ENCODE peak calls at places on chromosomes 11 and 22, in ten cellular contexts. One of them, this sample, is unnamed.
A peak's percentile ranks its signal among the peaks of the same experiment; 100 is the strongest.

GRCh38 chr11:34192481-34193401 is 87.3 kb downstream of the NAT10 start:
- DNase-seq in RWPE2: peak; percentile 79
- DNase-seq in CD8-positive, alpha-beta T cell: no peak
- DNase-seq in IMR-90: peak; percentile 93
- DNase-seq in neural progenitor cell: peak; percentile 13
- DNase-seq in stomach: peak; percentile 45
- DNase-seq in A549: peak; percentile 52
- DNase-seq in endothelial cell: no peak
- DNase-seq in osteoblast: peak; percentile 99
- DNase-seq in CD4-positive, alpha-beta T cell: no peak
- DNase-seq in this sample: peak; percentile 90

GRCh38 chr22:25404556-25404922 is 159.9 kb upstream of the GRK3 start:
- DNase-seq in CD8-positive, alpha-beta T cell: no peak
- DNase-seq in RWPE2: no peak
- DNase-seq in endothelial cell: peak; percentile 48
- DNase-seq in CD4-positive, alpha-beta T cell: no peak
- DNase-seq in osteoblast: no peak
- DNase-seq in IMR-90: no peak
- DNase-seq in neural progenitor cell: peak; percentile 45
- DNase-seq in stomach: no peak
- DNase-seq in A549: no peak
- DNase-seq in this sample: no peak

GRCh38 chr11:7826316-7826715 is 29.6 kb upstream of the OR5P2 start:
- DNase-seq in neural progenitor cell: no peak
- DNase-seq in CD8-positive, alpha-beta T cell: no peak
- DNase-seq in IMR-90: no peak
- DNase-seq in A549: no peak
- DNase-seq in stomach: no peak
- DNase-seq in CD4-positive, alpha-beta T cell: no peak
- DNase-seq in RWPE2: no peak
- DNase-seq in endothelial cell: no peak
- DNase-seq in osteoblast: peak; percentile 17
- DNase-seq in this sample: no peak

GRCh38 chr11:2432628-2433071 is 11.7 kb downstream of the TRPM5 start:
- DNase-seq in stomach: no peak
- DNase-seq in A549: no peak
- DNase-seq in CD4-positive, alpha-beta T cell: no peak
- DNase-seq in RWPE2: peak; percentile 49
- DNase-seq in endothelial cell: no peak
- DNase-seq in CD8-positive, alpha-beta T cell: no peak
- DNase-seq in osteoblast: peak; percentile 69
- DNase-seq in neural progenitor cell: no peak
- DNase-seq in IMR-90: no peak
- DNase-seq in this sample: no peak

GRCh38 chr22:43018615-43019014 is 3.7 kb upstream of the PACSIN2 start:
- DNase-seq in stomach: no peak
- DNase-seq in osteoblast: peak; percentile 21
- DNase-seq in RWPE2: no peak
- DNase-seq in endothelial cell: no peak
- DNase-seq in CD8-positive, alpha-beta T cell: no peak
- DNase-seq in neural progenitor cell: no peak
- DNase-seq in CD4-positive, alpha-beta T cell: no peak
- DNase-seq in IMR-90: no peak
- DNase-seq in A549: no peak
- DNase-seq in this sample: no peak

GRCh38 chr11:27471067-27471587 is 1.5 kb downstream of the LGR4 start:
- DNase-seq in neural progenitor cell: peak; percentile 26
- DNase-seq in CD4-positive, alpha-beta T cell: no peak
- DNase-seq in endothelial cell: peak; percentile 9
- DNase-seq in stomach: no peak
- DNase-seq in CD8-positive, alpha-beta T cell: no peak
- DNase-seq in osteoblast: no peak
- DNase-seq in IMR-90: no peak
- DNase-seq in RWPE2: no peak
- DNase-seq in A549: peak; percentile 41
- DNase-seq in this sample: no peak

GRCh38 chr22:35705141-35705540 is 12.5 kb upstream of the APOL5 start:
- DNase-seq in A549: no peak
- DNase-seq in RWPE2: no peak
- DNase-seq in CD8-positive, alpha-beta T cell: no peak
- DNase-seq in stomach: no peak
- DNase-seq in IMR-90: peak; percentile 95
- DNase-seq in endothelial cell: no peak
- DNase-seq in neural progenitor cell: no peak
- DNase-seq in osteoblast: peak; percentile 96
- DNase-seq in CD4-positive, alpha-beta T cell: no peak
- DNase-seq in this sample: peak; percentile 49

GRCh38 chr11:85316967-85317366 is 310.2 kb downstream of the DLG2 start:
- DNase-seq in neural progenitor cell: no peak
- DNase-seq in CD4-positive, alpha-beta T cell: no peak
- DNase-seq in endothelial cell: no peak
- DNase-seq in RWPE2: no peak
- DNase-seq in stomach: no peak
- DNase-seq in CD8-positive, alpha-beta T cell: no peak
- DNase-seq in A549: peak; percentile 85
- DNase-seq in osteoblast: no peak
- DNase-seq in IMR-90: no peak
- DNase-seq in this sample: no peak

GRCh38 chr11:7512525-7513209 is 1.1 kb upstream of the PPFIBP2 start:
- DNase-seq in CD4-positive, alpha-beta T cell: no peak
- DNase-seq in neural progenitor cell: no peak
- DNase-seq in stomach: peak; percentile 79
- DNase-seq in A549: no peak
- DNase-seq in osteoblast: peak; percentile 91
- DNase-seq in RWPE2: no peak
- DNase-seq in IMR-90: no peak
- DNase-seq in endothelial cell: peak; percentile 14
- DNase-seq in CD8-positive, alpha-beta T cell: peak; percentile 23
- DNase-seq in this sample: peak; percentile 48

DNA sequence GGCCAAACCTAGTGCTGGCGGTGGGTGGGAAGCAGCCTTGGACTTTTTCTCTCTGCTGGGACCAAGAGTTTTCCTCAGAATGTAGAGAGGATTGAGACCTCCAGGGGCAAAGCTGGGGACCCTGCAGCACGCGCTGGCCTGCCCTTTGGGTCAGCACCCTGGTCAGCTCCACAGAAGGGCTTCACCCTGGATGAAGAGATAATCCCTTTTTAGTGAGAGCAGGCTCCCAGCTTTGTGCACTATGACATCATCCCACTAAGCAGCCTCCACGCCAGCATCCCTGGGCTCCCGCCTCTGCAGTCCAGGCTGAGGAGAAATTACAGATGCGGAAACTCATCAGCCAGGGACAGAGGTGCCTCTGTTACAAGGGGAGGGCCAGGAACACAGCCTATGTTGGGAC is 23.5 kb downstream of the DRICH1 start:
- DNase-seq in osteoblast: peak; percentile 89
- DNase-seq in stomach: no peak
- DNase-seq in RWPE2: no peak
- DNase-seq in endothelial cell: peak; percentile 64
- DNase-seq in IMR-90: peak; percentile 39
- DNase-seq in A549: no peak
- DNase-seq in CD4-positive, alpha-beta T cell: no peak
- DNase-seq in neural progenitor cell: peak; percentile 88
- DNase-seq in CD8-positive, alpha-beta T cell: no peak
- DNase-seq in this sample: no peak
- TF ChIP-seq CTCF in osteoblast: no peak
- TF ChIP-seq CTCF in stomach: no peak
- TF ChIP-seq CTCF in RWPE2: no peak
- TF ChIP-seq CTCF in endothelial cell: no peak
- TF ChIP-seq CTCF in IMR-90: no peak
- TF ChIP-seq CTCF in A549: no peak
- TF ChIP-seq CTCF in CD4-positive, alpha-beta T cell: no peak
- TF ChIP-seq CTCF in neural progenitor cell: no peak
- TF ChIP-seq CTCF in CD8-positive, alpha-beta T cell: no peak
- TF ChIP-seq CTCF in this sample: no peak

DNA sequence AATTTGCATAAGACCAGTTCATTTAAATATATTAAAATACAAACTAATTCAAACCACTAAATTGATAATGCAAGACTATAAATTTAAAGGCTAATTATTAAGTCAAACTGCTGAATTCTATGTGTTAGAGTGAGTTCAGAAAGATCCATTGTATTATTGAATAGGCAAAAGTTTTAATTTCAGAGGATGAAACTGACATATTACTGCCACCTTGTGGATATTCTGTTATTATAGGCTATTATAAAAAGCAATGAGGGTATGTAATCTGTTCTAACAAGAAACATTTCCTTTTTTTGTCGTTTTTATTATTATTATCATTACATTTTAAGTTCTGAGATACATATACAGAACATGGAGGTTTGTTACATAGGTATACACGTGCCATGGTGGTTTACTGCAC is 20.9 kb upstream of the NAALAD2 start:
- DNase-seq in CD4-positive, alpha-beta T cell: no peak
- DNase-seq in neural progenitor cell: no peak
- DNase-seq in RWPE2: no peak
- DNase-seq in stomach: no peak
- DNase-seq in A549: no peak
- DNase-seq in endothelial cell: no peak
- DNase-seq in IMR-90: no peak
- DNase-seq in CD8-positive, alpha-beta T cell: no peak
- DNase-seq in osteoblast: no peak
- DNase-seq in this sample: no peak
- TF ChIP-seq CTCF in CD4-positive, alpha-beta T cell: no peak
- TF ChIP-seq CTCF in neural progenitor cell: peak; percentile 63
- TF ChIP-seq CTCF in RWPE2: peak; percentile 52
- TF ChIP-seq CTCF in stomach: peak; percentile 20
- TF ChIP-seq CTCF in A549: peak; percentile 40
- TF ChIP-seq CTCF in endothelial cell: peak; percentile 70
- TF ChIP-seq CTCF in IMR-90: peak; percentile 38
- TF ChIP-seq CTCF in CD8-positive, alpha-beta T cell: peak; percentile 26
- TF ChIP-seq CTCF in osteoblast: peak; percentile 33
- TF ChIP-seq CTCF in this sample: peak; percentile 20

DNA sequence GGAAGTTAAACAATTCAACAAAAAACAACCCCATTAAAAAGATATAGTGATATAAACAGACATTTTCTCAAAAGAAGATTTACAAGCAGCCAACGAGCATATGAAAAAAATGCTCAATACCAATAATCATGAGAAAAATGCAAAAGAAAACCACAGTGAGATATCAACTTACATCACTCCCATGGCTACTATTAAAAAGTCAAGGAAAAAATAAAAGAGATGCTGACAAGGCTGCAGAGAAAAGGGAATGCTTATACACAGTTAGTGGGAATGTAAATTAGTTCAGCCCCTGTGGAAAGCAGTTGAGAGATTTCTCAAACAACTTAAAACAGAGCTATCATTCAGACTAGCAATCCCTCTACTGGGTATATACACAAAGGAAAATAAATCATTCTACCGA is 97.1 kb upstream of the CARD18 start:
- DNase-seq in neural progenitor cell: no peak
- DNase-seq in A549: no peak
- DNase-seq in CD4-positive, alpha-beta T cell: no peak
- DNase-seq in IMR-90: peak; percentile 84
- DNase-seq in stomach: no peak
- DNase-seq in CD8-positive, alpha-beta T cell: no peak
- DNase-seq in endothelial cell: no peak
- DNase-seq in RWPE2: no peak
- DNase-seq in osteoblast: no peak
- DNase-seq in this sample: peak; percentile 65
- TF ChIP-seq CTCF in neural progenitor cell: no peak
- TF ChIP-seq CTCF in A549: no peak
- TF ChIP-seq CTCF in CD4-positive, alpha-beta T cell: no peak
- TF ChIP-seq CTCF in IMR-90: no peak
- TF ChIP-seq CTCF in stomach: no peak
- TF ChIP-seq CTCF in CD8-positive, alpha-beta T cell: no peak
- TF ChIP-seq CTCF in endothelial cell: no peak
- TF ChIP-seq CTCF in RWPE2: no peak
- TF ChIP-seq CTCF in osteoblast: no peak
- TF ChIP-seq CTCF in this sample: no peak

DNA sequence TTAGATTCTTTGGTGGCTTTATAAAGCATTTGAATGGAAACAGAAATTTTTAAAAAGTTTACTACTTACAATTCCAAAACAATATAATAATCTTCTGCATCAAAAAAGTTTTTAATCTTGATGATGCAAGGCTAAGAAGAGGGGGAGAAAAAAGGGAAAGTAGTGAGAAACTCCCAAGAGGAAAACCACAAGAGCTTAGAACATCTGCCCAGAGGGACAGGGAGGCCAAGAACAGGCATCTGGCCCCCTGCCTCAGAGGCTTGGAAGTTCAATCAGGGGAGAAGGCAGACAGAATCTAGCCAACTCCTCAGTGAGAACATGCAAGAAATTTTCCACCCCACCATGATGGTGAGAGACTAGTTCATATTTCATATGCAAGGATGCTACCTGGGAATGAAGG is 23.8 kb upstream of the TTC28 start:
- DNase-seq in IMR-90: no peak
- DNase-seq in osteoblast: no peak
- DNase-seq in CD8-positive, alpha-beta T cell: no peak
- DNase-seq in endothelial cell: no peak
- DNase-seq in RWPE2: no peak
- DNase-seq in A549: no peak
- DNase-seq in CD4-positive, alpha-beta T cell: no peak
- DNase-seq in stomach: no peak
- DNase-seq in neural progenitor cell: no peak
- DNase-seq in this sample: no peak
- TF ChIP-seq CTCF in IMR-90: no peak
- TF ChIP-seq CTCF in osteoblast: no peak
- TF ChIP-seq CTCF in CD8-positive, alpha-beta T cell: no peak
- TF ChIP-seq CTCF in endothelial cell: no peak
- TF ChIP-seq CTCF in RWPE2: no peak
- TF ChIP-seq CTCF in A549: no peak
- TF ChIP-seq CTCF in CD4-positive, alpha-beta T cell: no peak
- TF ChIP-seq CTCF in stomach: no peak
- TF ChIP-seq CTCF in neural progenitor cell: no peak
- TF ChIP-seq CTCF in this sample: no peak

DNA sequence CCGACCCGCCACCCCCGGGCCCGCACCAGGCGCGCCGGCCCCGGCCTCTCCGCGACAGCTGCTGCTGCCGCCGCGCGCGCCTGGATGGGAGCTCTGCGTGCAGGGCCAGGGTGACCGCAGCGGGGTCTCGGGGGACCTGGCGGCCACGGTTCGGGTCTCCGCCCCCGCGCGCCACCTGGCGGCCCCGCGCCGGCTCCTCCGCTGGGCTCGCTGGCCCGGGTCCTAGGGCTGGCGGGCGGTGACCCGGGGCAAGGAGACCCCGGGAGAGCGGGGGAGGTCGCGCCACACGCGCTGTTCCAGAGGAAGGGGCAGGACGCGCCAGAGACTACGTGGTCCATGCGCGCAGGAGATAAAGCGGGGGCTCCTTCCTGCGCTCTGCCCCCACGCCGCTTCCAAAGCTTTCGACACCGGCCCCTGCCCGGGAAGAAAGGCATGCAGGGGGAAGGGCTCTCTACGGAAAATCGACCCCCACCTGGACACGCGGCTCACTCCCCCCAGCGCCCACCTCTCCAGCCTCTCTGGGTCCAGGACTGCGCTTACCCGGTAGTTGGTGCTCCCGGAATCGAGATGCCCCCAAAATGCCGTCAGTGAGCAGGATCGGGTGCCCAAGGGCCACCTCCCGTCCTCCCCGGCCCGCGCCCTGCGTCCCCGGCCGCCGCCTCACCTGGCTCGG is 480 bp downstream of the SHANK2 start:
- DNase-seq in RWPE2: no peak
- DNase-seq in stomach: peak; percentile 57
- DNase-seq in endothelial cell: peak; percentile 69
- DNase-seq in A549: peak; percentile 37
- DNase-seq in CD4-positive, alpha-beta T cell: no peak
- DNase-seq in IMR-90: no peak
- DNase-seq in osteoblast: peak; percentile 89
- DNase-seq in CD8-positive, alpha-beta T cell: no peak
- DNase-seq in neural progenitor cell: peak; percentile 87
- DNase-seq in this sample: no peak
- TF ChIP-seq CTCF in RWPE2: peak; percentile 82
- TF ChIP-seq CTCF in stomach: peak; percentile 36
- TF ChIP-seq CTCF in endothelial cell: peak; percentile 52
- TF ChIP-seq CTCF in A549: peak; percentile 79
- TF ChIP-seq CTCF in CD4-positive, alpha-beta T cell: no peak
- TF ChIP-seq CTCF in IMR-90: peak; percentile 40
- TF ChIP-seq CTCF in osteoblast: no peak
- TF ChIP-seq CTCF in CD8-positive, alpha-beta T cell: no peak
- TF ChIP-seq CTCF in neural progenitor cell: peak; percentile 67
- TF ChIP-seq CTCF in this sample: no peak

This sample was measured in AG09319.